ENCODE peak calls at places on chromosomes 11 and 22, in four cellular contexts. V is heart left ventricle, D is heart right ventricle, R is PC-9. N is an unnamed sample.

GRCh38 chr22:37632174-37633081 is 7.0 kb upstream of the SH3BP1 start:
- DNase-seq in R (no peak), D (no peak), V (no peak), N (no peak)

GRCh38 chr22:36457688-36458450 is 23.6 kb downstream of the TXN2 start:
- DNase-seq in R (no peak), V (peak), D (peak), N (no peak)

GRCh38 chr22:24836282-24836681 is 30.3 kb downstream of the SGSM1 start:
- DNase-seq in R (no peak), D (no peak), V (no peak), N (no peak)

GRCh38 chr11:103898065-103898464 is 138.4 kb upstream of the DDI1 start:
- DNase-seq in R (no peak), V (no peak), D (no peak), N (peak)

GRCh38 chr22:35863432-35863831 is 145.8 kb downstream of the APOL5 start:
- DNase-seq in V (no peak), D (no peak), R (no peak), N (no peak)

GRCh38 chr22:35328472-35328885 is 28.8 kb downstream of the TOM1 start:
- DNase-seq in D (no peak), R (no peak), V (no peak), N (no peak)

GRCh38 chr11:61685611-61685955 is 5.4 kb downstream of the DAGLA start:
- DNase-seq in V (no peak), D (no peak), R (no peak), N (no peak)

GRCh38 chr11:15903246-15903645 is 453.1 kb downstream of the SOX6 start:
- DNase-seq in V (no peak), D (no peak), R (peak), N (no peak)

GRCh38 chr11:71112990-71113389 is 139.4 kb downstream of the SHANK2 start:
- DNase-seq in D (no peak), V (no peak), R (no peak), N (no peak)

GRCh38 chr22:31806751-31807150 is 52.9 kb downstream of the DEPDC5 start:
- DNase-seq in D (no peak), V (no peak), R (no peak), N (no peak)

GRCh38 chr11:31830406-31830805 is 19.3 kb upstream of the PAX6 start:
- DNase-seq in R (no peak), V (no peak), D (no peak), N (no peak)

GRCh38 chr11:17498058-17498457 is 21.4 kb upstream of the ABCC8 start:
- DNase-seq in D (no peak), R (no peak), V (no peak), N (no peak)

GRCh38 chr11:118272001-118272400 is 7.9 kb upstream of the MPZL2 start:
- DNase-seq in D (no peak), R (no peak), V (no peak), N (no peak)

GRCh38 chr11:124896071-124896750 is 1.5 kb downstream of the ROBO4 start:
- DNase-seq in D (no peak), R (no peak), V (no peak), N (no peak)

GRCh38 chr11:7512525-7513209 is 1.1 kb upstream of the PPFIBP2 start:
- DNase-seq in V (peak), D (peak), R (no peak), N (peak)

GRCh38 chr11:95076416-95076815 is 9.7 kb downstream of the SRSF8 start:
- DNase-seq in V (no peak), D (no peak), R (no peak), N (no peak)

GRCh38 chr11:68889948-68890446 is 13.6 kb downstream of the MRPL21 start:
- DNase-seq in V (peak), D (peak), R (no peak), N (no peak)

GRCh38 chr11:88434333-88434976 is 96.9 kb upstream of the CTSC start:
- DNase-seq in R (no peak), V (no peak), D (no peak), N (no peak)
- TF ChIP-seq CTCF in R (no peak), V (no peak), D (no peak), N (no peak)

DNA sequence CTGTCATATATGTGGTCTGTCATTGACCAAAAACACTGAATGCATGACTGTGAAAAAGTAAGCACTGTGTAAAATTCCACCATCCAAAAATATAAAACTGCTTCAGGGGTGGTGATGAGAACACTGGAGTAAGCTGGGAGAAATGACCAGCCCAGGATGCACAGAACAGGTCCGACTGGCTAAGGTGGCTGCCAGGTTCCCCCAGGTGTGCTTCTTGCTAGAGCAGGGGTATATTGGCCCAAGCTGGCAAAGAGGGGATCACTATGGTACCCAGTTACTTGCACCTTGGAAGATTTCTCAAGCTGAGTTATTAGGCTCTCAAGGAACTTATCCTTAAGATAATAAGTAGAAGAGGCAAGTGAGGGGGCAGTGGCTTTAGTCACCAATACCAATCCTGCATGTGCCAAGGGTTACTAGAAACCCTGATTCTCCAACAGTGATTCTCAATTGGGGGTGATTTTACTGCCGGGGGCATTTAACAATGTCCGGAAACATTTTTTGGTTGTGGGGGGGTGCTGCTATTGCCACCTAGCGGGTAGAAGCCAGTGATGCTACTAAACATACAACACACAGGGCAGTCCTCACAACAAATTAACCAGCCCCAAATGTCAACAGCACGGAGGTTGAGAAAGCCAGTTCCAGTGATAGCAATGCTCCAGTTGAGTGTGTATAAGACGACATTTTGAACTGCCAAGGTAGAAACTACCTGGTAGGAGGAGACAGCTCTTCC is 15.7 kb downstream of the SNU13 start:
- DNase-seq in R (no peak), D (no peak), V (no peak), N (no peak)
- TF ChIP-seq CTCF in R (peak), D (peak), V (no peak), N (peak)

DNA sequence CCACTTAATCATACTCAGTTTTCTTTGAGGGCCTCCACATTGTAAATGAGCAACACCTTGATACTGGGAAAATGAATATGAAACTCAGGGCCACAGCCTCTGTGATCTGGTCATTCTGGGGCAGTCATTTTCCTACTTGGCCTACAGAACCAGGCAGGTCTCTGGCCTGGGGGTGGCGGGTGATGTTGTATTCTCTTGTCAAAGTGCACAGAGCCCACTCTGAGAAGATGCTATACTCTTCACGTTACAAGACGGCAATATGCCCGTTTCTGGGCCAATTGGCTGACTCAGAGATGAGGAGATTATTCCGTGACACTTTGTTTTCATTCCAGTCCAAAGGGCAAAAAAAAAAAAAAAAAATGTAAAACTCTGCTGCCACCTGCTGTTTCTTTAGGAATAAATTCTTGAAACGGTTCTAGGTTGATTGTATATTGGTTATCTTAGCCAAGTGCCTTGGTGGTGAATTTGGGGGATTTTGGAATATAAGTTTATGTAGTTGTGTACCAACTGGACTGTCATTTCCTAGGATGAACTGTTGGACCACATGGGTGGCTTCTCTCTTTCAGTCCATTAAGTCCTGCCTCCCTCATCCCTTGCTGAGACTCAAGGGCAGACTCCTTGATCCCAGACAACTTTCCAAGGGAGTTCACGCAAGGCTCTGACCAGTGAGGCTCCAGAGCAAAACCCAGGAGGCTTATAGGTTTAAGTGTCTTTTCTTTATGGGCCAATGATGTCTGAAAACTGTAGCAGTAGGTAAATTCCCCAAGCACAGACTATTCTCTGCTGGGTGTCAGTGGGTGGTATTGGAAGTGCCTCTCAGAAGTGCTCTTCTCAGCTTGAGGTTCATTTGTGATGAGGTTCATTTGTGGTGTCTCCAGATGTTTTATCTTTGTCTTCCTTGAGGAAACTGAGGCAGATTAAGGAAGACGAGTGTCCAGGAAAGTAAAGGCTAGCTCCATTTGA is 18.2 kb downstream of the ADM start:
- DNase-seq in R (peak), D (no peak), V (peak), N (no peak)
- TF ChIP-seq CTCF in R (peak), D (peak), V (peak), N (peak)

DNA sequence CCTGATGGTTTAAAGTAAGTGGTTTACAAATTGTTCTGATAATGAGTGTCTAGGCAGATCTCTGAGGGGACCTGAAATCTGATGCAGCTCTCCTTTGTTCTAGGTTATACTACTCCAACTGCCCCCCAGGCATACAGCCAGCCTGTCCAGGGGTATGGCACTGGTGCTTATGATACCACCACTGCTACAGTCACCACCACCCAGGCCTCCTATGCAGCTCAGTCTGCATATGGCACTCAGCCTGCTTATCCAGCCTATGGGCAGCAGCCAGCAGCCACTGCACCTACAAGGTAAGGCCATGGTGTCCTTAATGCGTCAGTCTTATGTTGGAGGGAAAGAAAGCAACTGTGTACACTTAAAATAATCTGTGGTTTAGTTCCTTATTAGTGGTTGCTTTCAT is 9.9 kb downstream of the EWSR1 start:
- DNase-seq in D (no peak), V (no peak), R (no peak), N (no peak)
- TF ChIP-seq CTCF in D (no peak), V (no peak), R (no peak), N (no peak)

N was measured in GM12864.